ENCODE peak calls at places on chromosomes 7 and 10, in ten cellular contexts. S is mammary epithelial cell, Q is K562, G is colonic mucosa, O is endodermal cell, F is HCT116, Z is PC-3, J is H1, L is fibroblast of lung, E is mesendoderm. K is an unnamed sample.

GRCh38 chr7:44194069-44194468 is 4.8 kb upstream of the GCK start:
- DNase-seq in G (no peak), Q (no peak), L (no peak), O (no peak), E (peak), S (peak), F (no peak), Z (peak), J (no peak), K (no peak)

GRCh38 chr10:116809528-116810500 is 39.5 kb upstream of the ENO4 start:
- DNase-seq in S (peak), Z (no peak), G (peak), J (no peak), L (no peak), Q (peak), E (peak), O (peak), F (peak), K (no peak)

GRCh38 chr10:19702215-19702614 is 114.0 kb upstream of the PLXDC2 start:
- DNase-seq in O (no peak), G (no peak), E (no peak), F (no peak), L (peak), Q (no peak), Z (peak), J (no peak), S (peak), K (no peak)

GRCh38 chr7:4204530-4205165 is 477.4 kb upstream of the FOXK1 start:
- DNase-seq in L (no peak), F (no peak), Z (no peak), S (no peak), Q (no peak), E (no peak), O (peak), J (no peak), G (no peak), K (peak)

GRCh38 chr7:29194206-29194593 is 375 bp upstream of the CHN2 start:
- DNase-seq in F (no peak), G (peak), Q (no peak), S (no peak), J (no peak), O (peak), E (peak), L (peak), Z (no peak), K (peak)

GRCh38 chr7:71480814-71481213 is 348.9 kb downstream of the GALNT17 start:
- DNase-seq in O (no peak), F (no peak), S (no peak), Q (no peak), L (no peak), G (no peak), Z (no peak), E (no peak), J (no peak), K (no peak)

GRCh38 chr7:118053353-118053752 is 130.6 kb upstream of the LSM8 start:
- DNase-seq in G (no peak), L (no peak), S (peak), Z (peak), Q (no peak), O (no peak), F (no peak), J (no peak), E (no peak), K (no peak)

GRCh38 chr7:105106473-105106872 is 92.5 kb downstream of the KMT2E start:
- DNase-seq in F (no peak), O (no peak), Z (no peak), G (no peak), S (no peak), J (no peak), E (peak), L (no peak), Q (no peak), K (no peak)

GRCh38 chr7:29598607-29599006 is 35.0 kb downstream of the PRR15 start:
- DNase-seq in O (no peak), J (no peak), E (no peak), S (no peak), G (peak), F (no peak), Z (peak), Q (no peak), L (no peak), K (no peak)

GRCh38 chr7:71488308-71488707 is 356.4 kb downstream of the GALNT17 start:
- DNase-seq in G (no peak), Z (no peak), J (no peak), L (peak), O (no peak), S (no peak), Q (no peak), F (no peak), E (no peak), K (no peak)

GRCh38 chr10:133258818-133259602 is 17.7 kb downstream of the ADAM8 start:
- DNase-seq in J (no peak), F (peak), L (peak), E (no peak), O (no peak), G (peak), S (peak), Z (peak), Q (no peak), K (peak)

GRCh38 chr7:38195804-38196595 is 18.0 kb downstream of the STARD3NL start:
- DNase-seq in Q (no peak), E (no peak), G (no peak), O (no peak), J (no peak), Z (no peak), F (no peak), S (peak), L (peak), K (no peak)

GRCh38 chr10:27542812-27543211 is 38.7 kb downstream of the RAB18 start:
- DNase-seq in Z (no peak), G (no peak), O (no peak), Q (no peak), E (no peak), S (peak), F (no peak), J (no peak), L (peak), K (no peak)

GRCh38 chr7:2843711-2844152 is 376 bp downstream of the GNA12 start:
- DNase-seq in Q (peak), O (no peak), F (no peak), L (peak), G (no peak), J (no peak), S (no peak), E (no peak), Z (no peak), K (peak)

GRCh38 chr10:127148933-127149220 is 47.5 kb downstream of the INSYN2A start:
- DNase-seq in F (peak), G (no peak), J (no peak), S (peak), Q (no peak), L (peak), Z (peak), E (peak), O (no peak), K (no peak)
- H3K9ac ChIP-seq in F (peak), G (no peak), J (no peak), S (no peak), Q (no peak), L (no peak), Z (peak), E (no peak), O (no peak), K (no peak)

GRCh38 chr7:142481548-142481947 is 223.7 kb upstream of the PRSS58 start:
- DNase-seq in Z (peak), L (no peak), J (no peak), Q (no peak), O (peak), G (no peak), F (no peak), E (peak), S (no peak), K (no peak)
- H3K27ac ChIP-seq in Z (no peak), L (no peak), J (no peak), Q (no peak), O (no peak), G (no peak), F (no peak), E (no peak), S (no peak), K (no peak)

GRCh38 chr10:35639651-35640311 is 2.3 kb downstream of the FZD8 start:
- DNase-seq in Q (no peak), O (peak), S (peak), E (peak), Z (peak), F (no peak), L (peak), G (peak), J (no peak), K (peak)
- H3K4me3 ChIP-seq in Q (no peak), O (peak), S (peak), E (peak), Z (peak), F (no peak), L (peak), G (peak), J (peak), K (peak)

GRCh38 chr7:132318338-132319318 is 257.6 kb downstream of the PLXNA4 start:
- DNase-seq in Z (peak), Q (peak), L (peak), E (peak), O (peak), F (peak), G (peak), S (peak), J (peak), K (peak)
- H3K9ac ChIP-seq in Z (no peak), Q (no peak), L (no peak), E (no peak), O (no peak), F (no peak), G (peak), S (no peak), J (no peak), K (no peak)

DNA sequence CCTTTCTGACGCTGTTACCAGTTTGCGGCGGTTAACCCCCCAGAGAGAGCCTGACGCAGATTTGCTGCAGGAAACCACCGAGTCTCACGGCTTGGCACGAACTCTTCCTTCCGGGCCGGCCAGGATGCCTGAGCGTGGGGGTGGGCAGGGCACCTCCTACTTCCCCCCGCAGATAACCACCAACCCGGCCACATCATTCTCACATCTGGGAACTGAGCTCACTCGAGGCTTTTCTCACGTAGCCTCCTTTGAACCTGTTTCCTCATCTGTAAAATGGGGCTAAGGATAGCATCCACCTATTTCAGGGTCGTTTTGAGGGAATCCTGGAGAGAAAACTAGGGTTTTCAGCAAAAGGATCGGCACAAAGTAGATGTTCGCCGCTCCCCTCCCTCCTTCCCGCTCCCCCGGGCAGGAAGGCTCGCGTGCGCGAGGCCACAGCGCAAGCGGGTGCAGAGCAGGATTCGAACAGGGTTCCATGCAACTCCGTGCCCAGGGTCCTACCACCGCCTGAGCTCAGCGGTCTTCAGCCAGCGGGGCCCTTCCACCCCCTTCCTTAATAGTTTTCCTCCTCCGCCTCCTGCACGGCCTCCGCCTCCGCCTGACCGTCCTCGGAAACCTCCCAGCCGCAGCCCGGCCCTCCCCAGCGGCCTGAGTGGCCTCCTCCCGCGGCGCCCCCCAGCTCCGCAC is 23.7 kb downstream of the DDIT4 start:
- DNase-seq in O (no peak), F (no peak), Q (peak), L (peak), E (peak), J (no peak), G (peak), S (peak), Z (peak), K (peak)
- H3K27ac ChIP-seq in O (peak), F (peak), Q (peak), L (peak), E (no peak), J (peak), G (peak), S (peak), Z (peak), K (peak)

GRCh38 chr10:74738543-74738942 is 87.9 kb upstream of the KAT6B start:
- DNase-seq in O (no peak), L (no peak), S (no peak), G (no peak), E (no peak), Z (no peak), F (no peak), J (no peak), Q (no peak), K (no peak)

GRCh38 chr10:74736029-74736428 is 90.4 kb upstream of the KAT6B start:
- DNase-seq in F (no peak), O (no peak), Q (no peak), L (no peak), S (no peak), Z (no peak), J (no peak), G (no peak), E (no peak), K (no peak)

GRCh38 chr10:74743401-74743800 is 83.0 kb upstream of the KAT6B start:
- DNase-seq in J (no peak), Z (peak), L (no peak), O (no peak), G (no peak), Q (no peak), E (no peak), S (no peak), F (no peak), K (no peak)

GRCh38 chr10:74738052-74738451 is 88.3 kb upstream of the KAT6B start:
- DNase-seq in G (no peak), Z (peak), Q (no peak), E (peak), J (no peak), O (no peak), S (no peak), F (no peak), L (no peak), K (no peak)

DNA sequence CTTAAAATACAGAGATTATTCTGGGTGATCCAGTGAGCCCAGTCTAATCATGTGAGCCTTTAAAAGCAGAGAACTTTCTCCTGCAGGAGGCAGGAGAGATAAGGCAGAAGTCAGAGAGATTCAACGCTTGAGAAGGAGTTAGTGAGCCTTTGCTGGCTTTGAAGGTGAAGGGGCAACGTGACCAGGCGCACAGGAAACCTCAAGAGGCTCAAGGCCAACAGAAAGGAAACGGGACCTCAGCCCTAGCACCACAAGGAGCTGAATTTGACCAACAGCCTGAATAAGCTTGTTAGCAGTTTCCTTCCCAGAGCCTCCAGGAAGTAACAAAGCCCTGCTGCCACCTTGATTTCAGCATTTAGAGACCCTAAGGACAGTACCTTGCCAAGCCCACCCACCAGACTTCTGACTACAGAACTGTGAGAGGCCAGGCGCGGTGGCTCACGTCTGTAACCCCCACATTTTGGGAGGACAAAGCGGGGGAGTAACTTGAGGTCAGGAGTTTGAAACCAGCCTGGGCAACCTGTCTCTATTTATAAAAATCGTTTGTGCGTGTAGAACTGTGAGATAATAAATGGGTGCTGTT is 87.3 kb upstream of the KAT6B start:
- DNase-seq in E (peak), Z (peak), J (no peak), Q (no peak), S (no peak), F (no peak), L (peak), O (peak), G (peak), K (no peak)
- H3K4me3 ChIP-seq in E (no peak), Z (no peak), J (no peak), Q (no peak), S (no peak), F (no peak), L (no peak), O (no peak), G (no peak), K (no peak)

DNA sequence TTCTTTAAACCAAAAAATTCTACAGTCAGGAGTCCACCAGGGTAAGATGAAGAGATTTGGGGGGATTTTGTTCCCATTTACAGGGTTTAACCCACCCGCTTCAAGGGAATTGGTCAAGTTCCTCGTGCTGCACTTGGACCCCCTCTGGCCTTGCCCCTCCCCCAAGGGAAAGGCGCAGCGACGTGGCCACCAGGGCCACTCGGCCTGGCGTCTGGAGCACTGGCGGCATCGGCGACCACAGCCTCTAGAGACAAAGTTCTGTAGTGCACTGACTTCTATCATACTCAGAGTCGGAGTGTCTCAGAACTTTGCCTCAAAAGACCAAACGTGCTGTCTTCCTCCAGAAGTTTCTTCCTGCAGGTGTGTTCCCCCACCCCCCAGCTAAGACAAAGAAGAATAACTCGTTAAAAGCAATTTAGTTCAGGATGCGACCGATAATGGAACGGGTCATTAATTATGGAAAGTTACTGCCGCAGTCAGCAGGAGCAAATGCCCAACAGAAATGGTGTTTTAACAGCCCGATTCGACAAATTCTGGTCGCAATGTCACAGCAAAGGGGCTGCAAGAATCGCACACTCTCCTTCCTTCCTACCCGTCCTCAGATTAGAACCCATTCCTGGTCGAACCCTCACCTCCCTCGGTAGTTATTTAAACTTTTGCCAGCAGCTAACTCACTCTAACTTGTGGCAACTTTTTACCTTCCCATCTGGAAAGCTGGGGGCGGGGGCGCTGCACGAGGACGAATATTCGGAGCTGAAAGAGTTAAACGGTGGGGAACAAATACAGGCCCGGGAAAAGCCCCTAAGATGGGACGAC is 202.1 kb upstream of the NFE2L3 start:
- DNase-seq in F (no peak), J (no peak), Z (no peak), S (no peak), Q (peak), G (peak), L (no peak), E (peak), O (peak), K (peak)
- H3K9ac ChIP-seq in F (peak), J (peak), Z (no peak), S (peak), Q (peak), G (peak), L (no peak), E (peak), O (peak), K (no peak)

DNA sequence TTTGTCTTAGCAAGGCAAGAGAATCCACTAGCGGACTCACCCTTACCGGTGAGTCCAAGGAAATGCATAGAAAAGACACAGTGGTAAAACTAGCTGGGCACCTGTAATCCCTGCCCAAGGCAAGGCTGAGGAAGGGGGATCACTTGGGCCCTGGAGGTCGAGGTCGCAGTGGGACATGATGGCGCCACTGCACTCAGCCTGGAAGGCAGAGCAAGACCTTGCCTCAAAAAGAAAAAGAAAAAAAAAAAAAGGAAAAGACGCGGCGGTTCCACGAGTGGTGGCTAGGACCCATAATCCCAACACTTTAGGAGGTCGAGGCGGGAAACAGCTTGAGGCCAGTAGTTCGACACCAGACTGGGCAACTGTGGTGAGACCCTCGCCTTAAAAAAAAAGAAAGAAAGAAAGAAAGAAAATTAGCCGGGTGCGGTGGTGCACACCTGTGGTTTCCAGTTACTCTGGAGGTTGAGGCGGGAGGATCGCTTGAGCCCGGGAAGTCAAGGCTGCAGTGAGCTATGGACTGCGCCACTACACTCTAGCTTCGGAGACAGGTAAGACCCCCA is 808 bp upstream of the OTUD1 start:
- DNase-seq in O (no peak), J (no peak), F (no peak), E (no peak), G (no peak), S (no peak), L (no peak), Q (no peak), Z (no peak), K (no peak)
- H3K27ac ChIP-seq in O (no peak), J (no peak), F (peak), E (peak), G (peak), S (peak), L (peak), Q (peak), Z (peak), K (peak)

GRCh38 chr10:110863956-110864355 is 7.8 kb upstream of the PDCD4 start:
- DNase-seq in G (no peak), L (no peak), F (no peak), Q (no peak), J (no peak), O (no peak), E (no peak), Z (no peak), S (no peak), K (no peak)

GRCh38 chr10:110867807-110868465 is 3.8 kb upstream of the PDCD4 start:
- DNase-seq in S (no peak), Z (no peak), L (no peak), Q (no peak), E (no peak), G (no peak), O (no peak), J (no peak), F (no peak), K (no peak)

GRCh38 chr10:110865184-110865803 is 6.4 kb upstream of the PDCD4 start:
- DNase-seq in F (no peak), Q (no peak), O (no peak), Z (peak), J (no peak), L (peak), E (no peak), G (peak), S (peak), K (no peak)

GRCh38 chr10:110864662-110865140 is 7.0 kb upstream of the PDCD4 start:
- DNase-seq in J (no peak), F (no peak), G (no peak), E (no peak), L (no peak), O (no peak), Z (no peak), Q (no peak), S (no peak), K (no peak)

DNA sequence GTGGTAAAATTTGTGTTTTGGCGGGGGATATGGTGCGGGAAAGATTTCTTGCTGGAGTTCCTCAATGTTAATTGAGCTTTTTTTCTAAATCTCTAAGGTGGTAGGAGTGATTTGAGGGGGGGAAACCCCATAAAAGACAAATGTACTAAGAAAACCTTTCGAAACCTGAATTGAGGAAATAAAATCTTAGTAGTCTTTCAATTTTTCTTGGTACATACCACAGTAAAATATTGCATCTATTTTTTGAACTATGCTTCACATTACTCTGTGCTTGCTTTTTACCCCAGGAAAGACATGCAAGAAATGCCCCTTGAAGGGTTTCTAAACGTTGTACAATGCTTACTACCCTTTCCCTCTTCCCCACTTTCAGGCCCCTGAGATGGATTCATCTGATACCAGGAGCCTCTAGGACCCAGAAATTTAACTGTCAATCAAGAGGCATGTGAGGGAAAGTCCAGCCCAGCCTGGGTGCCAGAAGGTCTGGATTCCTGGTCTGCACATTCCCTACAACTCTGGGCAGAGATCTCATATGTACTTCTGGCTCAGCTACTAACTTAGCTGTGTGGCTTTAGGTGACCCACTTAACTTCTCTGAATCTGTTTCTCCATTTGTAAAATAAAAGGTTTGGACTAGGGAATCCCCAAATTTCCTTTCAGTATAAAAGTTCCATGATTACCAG is 5.8 kb upstream of the PDCD4 start:
- DNase-seq in G (no peak), Q (no peak), L (no peak), O (no peak), E (no peak), Z (no peak), F (no peak), S (no peak), J (no peak), K (no peak)
- H3K4me3 ChIP-seq in G (no peak), Q (no peak), L (no peak), O (no peak), E (no peak), Z (peak), F (peak), S (no peak), J (no peak), K (no peak)

K was measured in kidney.